ENCODE peak calls at places on chromosomes 13 and 19, in six cellular contexts. One of them, this sample, is unnamed.

GRCh38 chr13:28657784-28658538 is 969 bp upstream of the POMP start:
- DNase-seq in HepG2: no peak
- DNase-seq in GM12878: peak; percentile 51
- DNase-seq in endothelial cell of umbilical vein: peak; percentile 56
- DNase-seq in K562: no peak
- DNase-seq in A549: peak; percentile 11
- DNase-seq in this sample: peak; percentile 62

GRCh38 chr13:91724591-91724990 is 326.2 kb downstream of the GPC5 start:
- DNase-seq in HepG2: no peak
- DNase-seq in A549: no peak
- DNase-seq in K562: no peak
- DNase-seq in endothelial cell of umbilical vein: no peak
- DNase-seq in GM12878: no peak
- DNase-seq in this sample: no peak

GRCh38 chr19:17260842-17261325 is 3.7 kb downstream of the USHBP1 start:
- DNase-seq in K562: peak; percentile 90
- DNase-seq in HepG2: peak; percentile 82
- DNase-seq in endothelial cell of umbilical vein: peak; percentile 74
- DNase-seq in GM12878: no peak
- DNase-seq in A549: peak; percentile 87
- DNase-seq in this sample: peak; percentile 91

GRCh38 chr13:38970380-38971051 is 20.1 kb downstream of the STOML3 start:
- DNase-seq in endothelial cell of umbilical vein: no peak
- DNase-seq in K562: no peak
- DNase-seq in A549: no peak
- DNase-seq in HepG2: no peak
- DNase-seq in GM12878: no peak
- DNase-seq in this sample: no peak

GRCh38 chr13:33351324-33351723 is 65.8 kb upstream of the STARD13 start:
- DNase-seq in GM12878: no peak
- DNase-seq in HepG2: no peak
- DNase-seq in K562: no peak
- DNase-seq in endothelial cell of umbilical vein: peak; percentile 65
- DNase-seq in A549: peak; percentile 25
- DNase-seq in this sample: no peak

GRCh38 chr19:801030-801860 is 4.0 kb downstream of the PTBP1 start:
- DNase-seq in endothelial cell of umbilical vein: peak; percentile 44
- DNase-seq in GM12878: no peak
- DNase-seq in K562: peak; percentile 17
- DNase-seq in HepG2: no peak
- DNase-seq in A549: no peak
- DNase-seq in this sample: no peak

GRCh38 chr13:95588721-95589120 is 36.2 kb downstream of the CLDN10 start:
- DNase-seq in HepG2: no peak
- DNase-seq in A549: no peak
- DNase-seq in endothelial cell of umbilical vein: no peak
- DNase-seq in GM12878: no peak
- DNase-seq in K562: no peak
- DNase-seq in this sample: peak; percentile 26

GRCh38 chr13:35789335-35790166 is 313.1 kb upstream of the MAB21L1 start:
- DNase-seq in HepG2: peak; percentile 16
- DNase-seq in A549: peak; percentile 34
- DNase-seq in endothelial cell of umbilical vein: peak; percentile 48
- DNase-seq in GM12878: no peak
- DNase-seq in K562: no peak
- DNase-seq in this sample: peak; percentile 51

GRCh38 chr19:18650048-18650435 is 13.2 kb downstream of the KLHL26 start:
- DNase-seq in endothelial cell of umbilical vein: peak; percentile 65
- DNase-seq in GM12878: no peak
- DNase-seq in K562: no peak
- DNase-seq in A549: no peak
- DNase-seq in HepG2: no peak
- DNase-seq in this sample: no peak

GRCh38 chr19:53868091-53868891 is 608 bp downstream of the MYADM start:
- DNase-seq in A549: peak; percentile 80
- DNase-seq in endothelial cell of umbilical vein: peak; percentile 40
- DNase-seq in GM12878: no peak
- DNase-seq in K562: peak; percentile 50
- DNase-seq in HepG2: peak; percentile 47
- DNase-seq in this sample: peak; percentile 53

GRCh38 chr13:44109986-44110640 is 230.4 kb downstream of the LACC1 start:
- DNase-seq in GM12878: no peak
- DNase-seq in K562: no peak
- DNase-seq in endothelial cell of umbilical vein: no peak
- DNase-seq in HepG2: no peak
- DNase-seq in A549: peak; percentile 53
- DNase-seq in this sample: no peak

GRCh38 chr13:102838273-102838672 is 7.6 kb upstream of the ERCC5 start:
- DNase-seq in endothelial cell of umbilical vein: no peak
- DNase-seq in A549: no peak
- DNase-seq in HepG2: no peak
- DNase-seq in K562: no peak
- DNase-seq in GM12878: no peak
- DNase-seq in this sample: no peak

GRCh38 chr13:60165391-60166099 is 1.8 kb upstream of the DIAPH3 start:
- DNase-seq in GM12878: no peak
- DNase-seq in HepG2: no peak
- DNase-seq in endothelial cell of umbilical vein: no peak
- DNase-seq in K562: no peak
- DNase-seq in A549: no peak
- DNase-seq in this sample: no peak

GRCh38 chr13:63124863-63125262 is 1709.2 kb upstream of the PCDH20 start:
- DNase-seq in endothelial cell of umbilical vein: peak; percentile 29
- DNase-seq in GM12878: no peak
- DNase-seq in A549: peak; percentile 20
- DNase-seq in HepG2: peak; percentile 5
- DNase-seq in K562: no peak
- DNase-seq in this sample: peak; percentile 20

GRCh38 chr19:54162241-54162805 is 2.8 kb upstream of the LENG1 start:
- DNase-seq in GM12878: no peak
- DNase-seq in K562: peak; percentile 89
- DNase-seq in HepG2: no peak
- DNase-seq in endothelial cell of umbilical vein: peak; percentile 82
- DNase-seq in A549: peak; percentile 89
- DNase-seq in this sample: peak; percentile 89

GRCh38 chr13:49457221-49457620 is 13.1 kb downstream of the SETDB2 start:
- DNase-seq in HepG2: no peak
- DNase-seq in A549: no peak
- DNase-seq in K562: no peak
- DNase-seq in GM12878: no peak
- DNase-seq in endothelial cell of umbilical vein: peak; percentile 44
- DNase-seq in this sample: no peak

GRCh38 chr19:44767295-44768180 is 10.2 kb upstream of the CBLC start:
- DNase-seq in A549: no peak
- DNase-seq in endothelial cell of umbilical vein: no peak
- DNase-seq in K562: no peak
- DNase-seq in GM12878: no peak
- DNase-seq in HepG2: no peak
- DNase-seq in this sample: no peak

GRCh38 chr13:96223231-96223630 is 133.3 kb downstream of the HS6ST3 start:
- DNase-seq in endothelial cell of umbilical vein: no peak
- DNase-seq in K562: no peak
- DNase-seq in A549: no peak
- DNase-seq in HepG2: no peak
- DNase-seq in GM12878: no peak
- DNase-seq in this sample: no peak

GRCh38 chr13:35720690-35721554 is 244.4 kb upstream of the MAB21L1 start:
- DNase-seq in K562: peak; percentile 75
- DNase-seq in A549: peak; percentile 39
- DNase-seq in HepG2: peak; percentile 31
- DNase-seq in GM12878: no peak
- DNase-seq in endothelial cell of umbilical vein: peak; percentile 47
- DNase-seq in this sample: peak; percentile 60

GRCh38 chr13:35475960-35476943 is at the start of gene MAB21L1:
- DNase-seq in HepG2: no peak
- DNase-seq in GM12878: no peak
- DNase-seq in A549: no peak
- DNase-seq in endothelial cell of umbilical vein: peak; percentile 24
- DNase-seq in K562: no peak
- DNase-seq in this sample: peak; percentile 40

GRCh38 chr19:21328402-21328801 is 808 bp downstream of the ZNF708 start:
- DNase-seq in K562: no peak
- DNase-seq in HepG2: peak; percentile 3
- DNase-seq in endothelial cell of umbilical vein: no peak
- DNase-seq in A549: no peak
- DNase-seq in GM12878: no peak
- DNase-seq in this sample: peak; percentile 41

GRCh38 chr13:75440100-75440499 is 41.9 kb downstream of the TBC1D4 start:
- DNase-seq in endothelial cell of umbilical vein: no peak
- DNase-seq in HepG2: peak; percentile 90
- DNase-seq in K562: no peak
- DNase-seq in GM12878: no peak
- DNase-seq in A549: no peak
- DNase-seq in this sample: no peak

GRCh38 chr13:110518571-110518970 is 43.0 kb downstream of the RAB20 start:
- DNase-seq in A549: no peak
- DNase-seq in K562: peak; percentile 40
- DNase-seq in GM12878: no peak
- DNase-seq in HepG2: no peak
- DNase-seq in endothelial cell of umbilical vein: no peak
- DNase-seq in this sample: no peak

GRCh38 chr13:26679945-26680516 is 80.6 kb downstream of the GPR12 start:
- DNase-seq in GM12878: no peak
- DNase-seq in A549: no peak
- DNase-seq in HepG2: no peak
- DNase-seq in endothelial cell of umbilical vein: no peak
- DNase-seq in K562: no peak
- DNase-seq in this sample: no peak
- TF ChIP-seq MYC in GM12878: no peak
- TF ChIP-seq MYC in A549: no peak
- TF ChIP-seq MYC in HepG2: no peak
- TF ChIP-seq MYC in endothelial cell of umbilical vein: no peak
- TF ChIP-seq MYC in K562: no peak
- TF ChIP-seq MYC in this sample: peak; percentile 27

GRCh38 chr13:70938462-70938861 is 830.2 kb upstream of the KLHL1 start:
- DNase-seq in HepG2: no peak
- DNase-seq in GM12878: no peak
- DNase-seq in endothelial cell of umbilical vein: no peak
- DNase-seq in K562: no peak
- DNase-seq in A549: no peak
- DNase-seq in this sample: no peak

GRCh38 chr13:70941454-70941853 is 833.2 kb upstream of the KLHL1 start:
- DNase-seq in GM12878: no peak
- DNase-seq in endothelial cell of umbilical vein: no peak
- DNase-seq in A549: no peak
- DNase-seq in HepG2: peak; percentile 2
- DNase-seq in K562: no peak
- DNase-seq in this sample: no peak
- TF ChIP-seq MAX in GM12878: no peak
- TF ChIP-seq MAX in endothelial cell of umbilical vein: no peak
- TF ChIP-seq MAX in A549: no peak
- TF ChIP-seq MAX in HepG2: no peak
- TF ChIP-seq MAX in K562: no peak
- TF ChIP-seq MAX in this sample: no peak

GRCh38 chr19:35868823-35869326 is 501 bp downstream of the APLP1 start:
- DNase-seq in A549: no peak
- DNase-seq in K562: no peak
- DNase-seq in endothelial cell of umbilical vein: no peak
- DNase-seq in HepG2: no peak
- DNase-seq in GM12878: no peak
- DNase-seq in this sample: no peak
- H3K4me3 ChIP-seq in A549: peak overlapping the region; percentile 59
- H3K4me3 ChIP-seq in K562: peak overlapping the region; percentile 36
- H3K4me3 ChIP-seq in endothelial cell of umbilical vein: no peak overlapping the region
- H3K4me3 ChIP-seq in HepG2: peak overlapping the region; percentile 43
- H3K4me3 ChIP-seq in GM12878: peak overlapping the region; percentile 51
- H3K4me3 ChIP-seq in this sample: no peak overlapping the region

GRCh38 chr19:5947435-5947834 is 30.5 kb downstream of the RANBP3 start:
- DNase-seq in HepG2: no peak
- DNase-seq in GM12878: no peak
- DNase-seq in endothelial cell of umbilical vein: no peak
- DNase-seq in K562: no peak
- DNase-seq in A549: no peak
- DNase-seq in this sample: no peak
- TF ChIP-seq MYC in HepG2: no peak
- TF ChIP-seq MYC in GM12878: no peak
- TF ChIP-seq MYC in endothelial cell of umbilical vein: no peak
- TF ChIP-seq MYC in K562: no peak
- TF ChIP-seq MYC in A549: no peak
- TF ChIP-seq MYC in this sample: no peak

GRCh38 chr19:50803633-50804419 is 13.6 kb downstream of the ACP4 start:
- DNase-seq in K562: peak; percentile 83
- DNase-seq in endothelial cell of umbilical vein: peak; percentile 25
- DNase-seq in HepG2: no peak
- DNase-seq in GM12878: no peak
- DNase-seq in A549: no peak
- DNase-seq in this sample: peak; percentile 54
- TF ChIP-seq MAX in K562: no peak
- TF ChIP-seq MAX in endothelial cell of umbilical vein: no peak
- TF ChIP-seq MAX in HepG2: no peak
- TF ChIP-seq MAX in GM12878: no peak
- TF ChIP-seq MAX in A549: no peak
- TF ChIP-seq MAX in this sample: no peak

DNA sequence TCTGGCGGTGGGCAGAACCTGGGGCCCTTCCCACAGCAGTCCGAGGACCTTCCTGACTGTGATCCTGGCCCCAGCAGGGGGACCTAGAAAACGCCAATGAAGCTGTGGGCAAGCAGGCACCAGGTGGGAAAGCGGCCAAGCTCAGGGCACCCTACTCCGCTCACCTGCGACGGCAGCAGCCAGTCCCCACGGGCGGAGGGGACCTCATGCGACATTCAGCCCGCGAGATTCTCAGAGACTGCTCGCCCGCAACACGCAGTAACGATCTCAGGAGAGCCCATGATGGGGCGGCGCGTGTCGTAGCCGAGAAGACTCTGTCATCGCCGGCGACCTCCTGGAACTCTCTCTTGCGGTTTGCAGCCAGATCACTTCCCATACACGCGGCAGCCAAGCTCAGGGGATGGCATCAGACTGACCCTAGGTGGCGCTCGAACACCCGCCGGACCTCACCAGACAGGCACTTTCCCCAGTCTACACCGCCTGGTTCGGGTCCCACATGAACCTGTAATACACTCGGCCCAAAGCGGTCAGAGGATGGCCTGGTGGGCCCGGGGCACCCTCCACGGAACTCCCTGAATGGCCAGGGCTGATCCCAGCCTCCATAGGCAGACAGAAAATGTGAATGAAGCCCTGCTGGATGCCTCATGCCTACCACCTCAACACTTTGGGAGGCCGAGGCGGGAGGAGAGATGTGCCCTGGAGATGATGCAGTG is 26.5 kb downstream of the MAN2B1 start:
- DNase-seq in endothelial cell of umbilical vein: peak; percentile 69
- DNase-seq in GM12878: peak; percentile 53
- DNase-seq in HepG2: peak; percentile 67
- DNase-seq in K562: peak; percentile 82
- DNase-seq in A549: peak; percentile 45
- DNase-seq in this sample: peak; percentile 87
- H3K4me3 ChIP-seq in endothelial cell of umbilical vein: no peak overlapping the region
- H3K4me3 ChIP-seq in GM12878: no peak overlapping the region
- H3K4me3 ChIP-seq in HepG2: peak overlapping the region; percentile 42
- H3K4me3 ChIP-seq in K562: no peak overlapping the region
- H3K4me3 ChIP-seq in A549: no peak overlapping the region
- H3K4me3 ChIP-seq in this sample: no peak overlapping the region